ENCODE peak calls at places on chromosomes 16 and 17, in six cellular contexts. One of them, this sample, is unnamed.

GRCh38 chr16:88633684-88634140 is 4.7 kb upstream of the IL17C start:
- DNase-seq in coronary artery: no peak
- DNase-seq in astrocyte of the spinal cord: no peak
- DNase-seq in lower lobe of right lung: peak; percentile 62
- DNase-seq in mesothelial cell of epicardium: no peak
- DNase-seq in stomach: peak; percentile 52
- DNase-seq in this sample: no peak

GRCh38 chr17:10119203-10120112 is 78.9 kb downstream of the GAS7 start:
- DNase-seq in coronary artery: no peak
- DNase-seq in astrocyte of the spinal cord: no peak
- DNase-seq in lower lobe of right lung: peak; percentile 81
- DNase-seq in mesothelial cell of epicardium: no peak
- DNase-seq in stomach: peak; percentile 49
- DNase-seq in this sample: no peak

GRCh38 chr16:59412275-59412841 is 678.2 kb upstream of the GOT2 start:
- DNase-seq in coronary artery: no peak
- DNase-seq in astrocyte of the spinal cord: peak; percentile 35
- DNase-seq in lower lobe of right lung: no peak
- DNase-seq in mesothelial cell of epicardium: no peak
- DNase-seq in stomach: no peak
- DNase-seq in this sample: no peak

GRCh38 chr17:39668141-39668924 is at the start of gene PNMT:
- DNase-seq in coronary artery: no peak
- DNase-seq in astrocyte of the spinal cord: peak; percentile 37
- DNase-seq in lower lobe of right lung: peak; percentile 83
- DNase-seq in mesothelial cell of epicardium: peak; percentile 69
- DNase-seq in stomach: peak; percentile 83
- DNase-seq in this sample: no peak

GRCh38 chr17:30300803-30301202 is 9.1 kb upstream of the BLMH start:
- DNase-seq in coronary artery: no peak
- DNase-seq in astrocyte of the spinal cord: no peak
- DNase-seq in lower lobe of right lung: no peak
- DNase-seq in mesothelial cell of epicardium: no peak
- DNase-seq in stomach: no peak
- DNase-seq in this sample: no peak

GRCh38 chr17:12765544-12765943 is 23.8 kb upstream of the ARHGAP44 start:
- DNase-seq in coronary artery: no peak
- DNase-seq in astrocyte of the spinal cord: peak; percentile 72
- DNase-seq in lower lobe of right lung: no peak
- DNase-seq in mesothelial cell of epicardium: no peak
- DNase-seq in stomach: peak; percentile 38
- DNase-seq in this sample: peak; percentile 25

GRCh38 chr17:77881545-77881944 is 77.0 kb upstream of the TNRC6C start:
- DNase-seq in coronary artery: peak; percentile 91
- DNase-seq in astrocyte of the spinal cord: peak; percentile 72
- DNase-seq in lower lobe of right lung: peak; percentile 90
- DNase-seq in mesothelial cell of epicardium: no peak
- DNase-seq in stomach: peak; percentile 67
- DNase-seq in this sample: no peak

GRCh38 chr16:427295-427694 is 1.8 kb downstream of the RAB11FIP3 start:
- DNase-seq in coronary artery: no peak
- DNase-seq in astrocyte of the spinal cord: no peak
- DNase-seq in lower lobe of right lung: no peak
- DNase-seq in mesothelial cell of epicardium: no peak
- DNase-seq in stomach: no peak
- DNase-seq in this sample: no peak

GRCh38 chr17:2750721-2751120 is 1.3 kb upstream of the CCDC92B start:
- DNase-seq in coronary artery: no peak
- DNase-seq in astrocyte of the spinal cord: no peak
- DNase-seq in lower lobe of right lung: no peak
- DNase-seq in mesothelial cell of epicardium: no peak
- DNase-seq in stomach: no peak
- DNase-seq in this sample: no peak

GRCh38 chr16:54266363-54266955 is 20.1 kb downstream of the IRX3 start:
- DNase-seq in coronary artery: peak; percentile 40
- DNase-seq in astrocyte of the spinal cord: no peak
- DNase-seq in lower lobe of right lung: no peak
- DNase-seq in mesothelial cell of epicardium: no peak
- DNase-seq in stomach: no peak
- DNase-seq in this sample: no peak

GRCh38 chr16:88392111-88392510 is 9.4 kb downstream of the ZNF469 start:
- DNase-seq in coronary artery: no peak
- DNase-seq in astrocyte of the spinal cord: no peak
- DNase-seq in lower lobe of right lung: no peak
- DNase-seq in mesothelial cell of epicardium: no peak
- DNase-seq in stomach: no peak
- DNase-seq in this sample: no peak

GRCh38 chr17:57739402-57740224 is 5.5 kb downstream of the CCDC182 start:
- DNase-seq in coronary artery: no peak
- DNase-seq in astrocyte of the spinal cord: no peak
- DNase-seq in lower lobe of right lung: no peak
- DNase-seq in mesothelial cell of epicardium: no peak
- DNase-seq in stomach: no peak
- DNase-seq in this sample: no peak

GRCh38 chr17:75518201-75518600 is 1.9 kb downstream of the TSEN54 start:
- DNase-seq in coronary artery: no peak
- DNase-seq in astrocyte of the spinal cord: no peak
- DNase-seq in lower lobe of right lung: no peak
- DNase-seq in mesothelial cell of epicardium: no peak
- DNase-seq in stomach: no peak
- DNase-seq in this sample: no peak

GRCh38 chr16:46830417-46830901 is 521 bp downstream of the C16orf87 start:
- DNase-seq in coronary artery: no peak
- DNase-seq in astrocyte of the spinal cord: peak; percentile 1
- DNase-seq in lower lobe of right lung: peak; percentile 68
- DNase-seq in mesothelial cell of epicardium: no peak
- DNase-seq in stomach: peak; percentile 46
- DNase-seq in this sample: no peak

GRCh38 chr17:61389670-61390478 is 9.8 kb upstream of the TBX2 start:
- DNase-seq in coronary artery: no peak
- DNase-seq in astrocyte of the spinal cord: no peak
- DNase-seq in lower lobe of right lung: no peak
- DNase-seq in mesothelial cell of epicardium: no peak
- DNase-seq in stomach: peak; percentile 57
- DNase-seq in this sample: no peak

GRCh38 chr16:88904676-88905365 is 38.4 kb upstream of the PABPN1L start:
- DNase-seq in coronary artery: no peak
- DNase-seq in astrocyte of the spinal cord: no peak
- DNase-seq in lower lobe of right lung: no peak
- DNase-seq in mesothelial cell of epicardium: no peak
- DNase-seq in stomach: no peak
- DNase-seq in this sample: no peak

GRCh38 chr16:21301895-21302291 is 23.8 kb upstream of the CRYM start:
- DNase-seq in coronary artery: no peak
- DNase-seq in astrocyte of the spinal cord: peak; percentile 48
- DNase-seq in lower lobe of right lung: no peak
- DNase-seq in mesothelial cell of epicardium: no peak
- DNase-seq in stomach: no peak
- DNase-seq in this sample: no peak

GRCh38 chr16:54630284-54630967 is 300.2 kb upstream of the IRX5 start:
- DNase-seq in coronary artery: no peak
- DNase-seq in astrocyte of the spinal cord: no peak
- DNase-seq in lower lobe of right lung: no peak
- DNase-seq in mesothelial cell of epicardium: no peak
- DNase-seq in stomach: no peak
- DNase-seq in this sample: peak; percentile 15

GRCh38 chr16:2699791-2700600 is 17.7 kb downstream of the KCTD5 start:
- DNase-seq in coronary artery: no peak
- DNase-seq in astrocyte of the spinal cord: no peak
- DNase-seq in lower lobe of right lung: no peak
- DNase-seq in mesothelial cell of epicardium: no peak
- DNase-seq in stomach: no peak
- DNase-seq in this sample: no peak

GRCh38 chr16:52555572-52555971 is 8.6 kb upstream of the TOX3 start:
- DNase-seq in coronary artery: no peak
- DNase-seq in astrocyte of the spinal cord: no peak
- DNase-seq in lower lobe of right lung: no peak
- DNase-seq in mesothelial cell of epicardium: no peak
- DNase-seq in stomach: no peak
- DNase-seq in this sample: no peak

GRCh38 chr16:2043980-2044451 is 3.6 kb downstream of the NTHL1 start:
- DNase-seq in coronary artery: no peak
- DNase-seq in astrocyte of the spinal cord: no peak
- DNase-seq in lower lobe of right lung: peak; percentile 84
- DNase-seq in mesothelial cell of epicardium: no peak
- DNase-seq in stomach: peak; percentile 71
- DNase-seq in this sample: no peak

GRCh38 chr16:910181-910580 is 60.6 kb downstream of the LMF1 start:
- DNase-seq in coronary artery: no peak
- DNase-seq in astrocyte of the spinal cord: no peak
- DNase-seq in lower lobe of right lung: no peak
- DNase-seq in mesothelial cell of epicardium: no peak
- DNase-seq in stomach: no peak
- DNase-seq in this sample: no peak

GRCh38 chr17:40547079-40547784 is 18.0 kb downstream of the CCR7 start:
- DNase-seq in coronary artery: peak; percentile 57
- DNase-seq in astrocyte of the spinal cord: peak; percentile 26
- DNase-seq in lower lobe of right lung: no peak
- DNase-seq in mesothelial cell of epicardium: no peak
- DNase-seq in stomach: peak; percentile 19
- DNase-seq in this sample: no peak

GRCh38 chr17:44863254-44863918 is 15.7 kb downstream of the HIGD1B start:
- DNase-seq in coronary artery: no peak
- DNase-seq in astrocyte of the spinal cord: no peak
- DNase-seq in lower lobe of right lung: no peak
- DNase-seq in mesothelial cell of epicardium: no peak
- DNase-seq in stomach: no peak
- DNase-seq in this sample: no peak

GRCh38 chr17:79114455-79115301 is 40.1 kb downstream of the ENGASE start:
- DNase-seq in coronary artery: no peak
- DNase-seq in astrocyte of the spinal cord: no peak
- DNase-seq in lower lobe of right lung: peak; percentile 72
- DNase-seq in mesothelial cell of epicardium: no peak
- DNase-seq in stomach: peak; percentile 54
- DNase-seq in this sample: no peak

GRCh38 chr17:40242774-40243173 is 23.7 kb downstream of the WIPF2 start:
- DNase-seq in coronary artery: no peak
- DNase-seq in astrocyte of the spinal cord: no peak
- DNase-seq in lower lobe of right lung: no peak
- DNase-seq in mesothelial cell of epicardium: no peak
- DNase-seq in stomach: no peak
- DNase-seq in this sample: no peak

GRCh38 chr16:84284168-84284722 is 10.4 kb upstream of the WFDC1 start:
- DNase-seq in coronary artery: no peak
- DNase-seq in astrocyte of the spinal cord: no peak
- DNase-seq in lower lobe of right lung: peak; percentile 59
- DNase-seq in mesothelial cell of epicardium: no peak
- DNase-seq in stomach: peak; percentile 46
- DNase-seq in this sample: no peak

GRCh38 chr17:2084766-2085647 is 30.1 kb downstream of the HIC1 start:
- DNase-seq in coronary artery: no peak
- DNase-seq in astrocyte of the spinal cord: peak; percentile 80
- DNase-seq in lower lobe of right lung: peak; percentile 57
- DNase-seq in mesothelial cell of epicardium: no peak
- DNase-seq in stomach: no peak
- DNase-seq in this sample: peak; percentile 94

GRCh38 chr17:9002610-9003354 is 18.5 kb upstream of the NTN1 start:
- DNase-seq in coronary artery: no peak
- DNase-seq in astrocyte of the spinal cord: no peak
- DNase-seq in lower lobe of right lung: no peak
- DNase-seq in mesothelial cell of epicardium: peak; percentile 31
- DNase-seq in stomach: no peak
- DNase-seq in this sample: no peak
- TF ChIP-seq CTCF in coronary artery: no peak
- TF ChIP-seq CTCF in astrocyte of the spinal cord: no peak
- TF ChIP-seq CTCF in lower lobe of right lung: peak; percentile 17
- TF ChIP-seq CTCF in mesothelial cell of epicardium: peak; percentile 43
- TF ChIP-seq CTCF in stomach: no peak
- TF ChIP-seq CTCF in this sample: no peak

GRCh38 chr17:14125518-14126125 is 56.3 kb downstream of the COX10 start:
- DNase-seq in coronary artery: no peak
- DNase-seq in astrocyte of the spinal cord: peak; percentile 35
- DNase-seq in lower lobe of right lung: no peak
- DNase-seq in mesothelial cell of epicardium: no peak
- DNase-seq in stomach: no peak
- DNase-seq in this sample: no peak
- TF ChIP-seq CTCF in coronary artery: no peak
- TF ChIP-seq CTCF in astrocyte of the spinal cord: no peak
- TF ChIP-seq CTCF in lower lobe of right lung: no peak
- TF ChIP-seq CTCF in mesothelial cell of epicardium: no peak
- TF ChIP-seq CTCF in stomach: no peak
- TF ChIP-seq CTCF in this sample: no peak

DNA sequence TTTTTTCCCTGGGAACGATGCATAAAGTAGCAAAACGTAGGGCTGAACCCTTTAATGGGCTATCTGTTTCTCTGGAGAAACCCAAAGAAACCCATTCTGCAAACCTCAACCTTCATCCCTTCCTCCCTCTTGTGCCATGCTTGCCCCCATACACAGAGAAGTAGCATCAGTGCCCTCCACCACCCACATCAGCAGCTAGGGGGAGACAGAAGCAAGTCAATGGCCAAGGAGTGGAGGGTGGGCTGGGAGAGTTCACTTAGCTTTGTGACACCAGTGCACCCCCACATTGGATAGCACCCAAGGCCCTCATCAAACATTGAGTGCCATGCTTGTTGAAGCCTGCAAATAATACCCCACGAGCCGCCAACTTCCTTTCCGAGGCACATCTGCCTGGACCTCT is 282.4 kb downstream of the ABCC12 start:
- DNase-seq in coronary artery: no peak
- DNase-seq in astrocyte of the spinal cord: no peak
- DNase-seq in lower lobe of right lung: no peak
- DNase-seq in mesothelial cell of epicardium: no peak
- DNase-seq in stomach: no peak
- DNase-seq in this sample: no peak
- TF ChIP-seq CTCF in coronary artery: no peak
- TF ChIP-seq CTCF in astrocyte of the spinal cord: peak; percentile 27
- TF ChIP-seq CTCF in lower lobe of right lung: no peak
- TF ChIP-seq CTCF in mesothelial cell of epicardium: no peak
- TF ChIP-seq CTCF in stomach: no peak
- TF ChIP-seq CTCF in this sample: peak; percentile 14

DNA sequence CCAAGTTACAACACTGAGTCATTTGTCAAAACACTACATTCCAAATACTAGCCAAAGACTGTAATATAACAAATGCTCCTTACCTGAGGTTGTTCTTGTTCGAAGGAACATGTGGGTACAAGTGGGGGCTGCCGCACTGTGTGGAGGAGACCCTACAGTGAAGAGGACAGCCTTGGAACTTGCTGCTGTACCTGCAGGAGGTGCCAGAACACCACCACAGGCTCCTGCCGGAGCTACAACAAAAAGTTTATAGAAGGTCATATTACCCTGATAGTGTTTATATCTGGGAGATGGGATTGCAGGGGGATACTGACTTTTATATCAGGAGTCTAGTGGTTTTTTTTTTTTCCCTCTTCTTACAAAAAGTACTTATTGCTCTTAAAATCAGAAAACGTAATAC is 37.8 kb upstream of the ALDH3A1 start:
- DNase-seq in coronary artery: no peak
- DNase-seq in astrocyte of the spinal cord: no peak
- DNase-seq in lower lobe of right lung: no peak
- DNase-seq in mesothelial cell of epicardium: no peak
- DNase-seq in stomach: no peak
- DNase-seq in this sample: no peak
- TF ChIP-seq CTCF in coronary artery: no peak
- TF ChIP-seq CTCF in astrocyte of the spinal cord: peak; percentile 20
- TF ChIP-seq CTCF in lower lobe of right lung: no peak
- TF ChIP-seq CTCF in mesothelial cell of epicardium: no peak
- TF ChIP-seq CTCF in stomach: no peak
- TF ChIP-seq CTCF in this sample: no peak

This sample was measured in AG09319.